ENCODE peak calls at places on chromosomes 1 and 21, in five cellular contexts. M, O, X, G and K are unnamed samples.

GRCh38 chr1:168392958-168393357 is 112.3 kb downstream of the TBX19 start:
- DNase-seq in M (no peak), O (no peak), X (no peak), G (no peak), K (no peak)

GRCh38 chr1:48021792-48022191 is 24.6 kb upstream of the TRABD2B start:
- DNase-seq in M (no peak), O (no peak), X (no peak), G (no peak), K (no peak)

GRCh38 chr1:10866314-10867091 is 70.1 kb upstream of the CASZ1 start:
- DNase-seq in M (no peak), O (no peak), X (no peak), G (no peak), K (peak; percentile 8)

GRCh38 chr1:228838717-228839500 is 103.6 kb downstream of the RHOU start:
- DNase-seq in M (no peak), O (no peak), X (no peak), G (no peak), K (peak; percentile 31)

GRCh38 chr1:234173968-234174367 is 199.3 kb upstream of the COA6 start:
- DNase-seq in M (no peak), O (no peak), X (no peak), G (no peak), K (no peak)

GRCh38 chr1:44609412-44609767 is 64.9 kb downstream of the TMEM53 start:
- DNase-seq in M (no peak), O (no peak), X (peak; percentile 69), G (no peak), K (peak; percentile 65)

GRCh38 chr1:65006806-65007205 is 40.5 kb upstream of the JAK1 start:
- DNase-seq in M (no peak), O (no peak), X (no peak), G (no peak), K (no peak)

GRCh38 chr1:68970571-68970970 is 473.7 kb upstream of the DEPDC1 start:
- DNase-seq in M (no peak), O (no peak), X (no peak), G (no peak), K (no peak)

GRCh38 chr1:27727126-27727525 is 1.4 kb downstream of the FAM76A start:
- DNase-seq in M (no peak), O (no peak), X (no peak), G (no peak), K (peak; percentile 56)

GRCh38 chr1:48006318-48006717 is 9.1 kb upstream of the TRABD2B start:
- DNase-seq in M (no peak), O (no peak), X (no peak), G (no peak), K (peak; percentile 66)

GRCh38 chr1:116201921-116202320 is 90.7 kb downstream of the MAB21L3 start:
- DNase-seq in M (peak; percentile 11), O (no peak), X (no peak), G (no peak), K (no peak)

GRCh38 chr1:42682739-42683529 is 716 bp downstream of the YBX1 start:
- DNase-seq in M (no peak), O (peak; percentile 57), X (peak; percentile 82), G (no peak), K (peak; percentile 68)

GRCh38 chr21:37087188-37087587 is 14.1 kb downstream of the TTC3 start:
- DNase-seq in M (peak; percentile 54), O (no peak), X (no peak), G (no peak), K (peak; percentile 85)

GRCh38 chr1:74629283-74629682 is 44.3 kb downstream of the ERICH3 start:
- DNase-seq in M (no peak), O (no peak), X (no peak), G (no peak), K (no peak)

GRCh38 chr1:19315378-19316206 is 3.5 kb downstream of the SLC66A1 start:
- DNase-seq in M (no peak), O (peak; percentile 39), X (no peak), G (no peak), K (peak; percentile 48)

GRCh38 chr1:147389532-147390184 is 147.2 kb downstream of the CHD1L start:
- DNase-seq in M (peak; percentile 11), O (no peak), X (no peak), G (peak; percentile 14), K (peak; percentile 62)

GRCh38 chr1:99782397-99782796 is 16.0 kb upstream of the FRRS1 start:
- DNase-seq in M (no peak), O (no peak), X (no peak), G (no peak), K (no peak)

GRCh38 chr1:155897746-155898145 is 13.4 kb downstream of the RIT1 start:
- DNase-seq in M (no peak), O (no peak), X (no peak), G (no peak), K (no peak)

GRCh38 chr1:181514298-181515290 is 31.3 kb downstream of the CACNA1E start:
- DNase-seq in M (no peak), O (no peak), X (no peak), G (no peak), K (no peak)

GRCh38 chr21:27101533-27101932 is 134.6 kb upstream of the ADAMTS5 start:
- DNase-seq in M (no peak), O (no peak), X (no peak), G (no peak), K (peak; percentile 35)

GRCh38 chr21:45381865-45382697 is 22.9 kb upstream of the COL18A1 start:
- DNase-seq in M (no peak), O (no peak), X (no peak), G (no peak), K (no peak)

GRCh38 chr1:154788886-154789285 is 81.2 kb downstream of the KCNN3 start:
- DNase-seq in M (no peak), O (no peak), X (no peak), G (no peak), K (no peak)

GRCh38 chr1:154793674-154794073 is 76.4 kb downstream of the KCNN3 start:
- DNase-seq in M (no peak), O (no peak), X (no peak), G (no peak), K (no peak)

GRCh38 chr1:154792899-154793298 is 77.2 kb downstream of the KCNN3 start:
- DNase-seq in M (no peak), O (no peak), X (no peak), G (no peak), K (no peak)

GRCh38 chr1:154794608-154795007 is 75.5 kb downstream of the KCNN3 start:
- DNase-seq in M (no peak), O (no peak), X (no peak), G (no peak), K (no peak)

DNA sequence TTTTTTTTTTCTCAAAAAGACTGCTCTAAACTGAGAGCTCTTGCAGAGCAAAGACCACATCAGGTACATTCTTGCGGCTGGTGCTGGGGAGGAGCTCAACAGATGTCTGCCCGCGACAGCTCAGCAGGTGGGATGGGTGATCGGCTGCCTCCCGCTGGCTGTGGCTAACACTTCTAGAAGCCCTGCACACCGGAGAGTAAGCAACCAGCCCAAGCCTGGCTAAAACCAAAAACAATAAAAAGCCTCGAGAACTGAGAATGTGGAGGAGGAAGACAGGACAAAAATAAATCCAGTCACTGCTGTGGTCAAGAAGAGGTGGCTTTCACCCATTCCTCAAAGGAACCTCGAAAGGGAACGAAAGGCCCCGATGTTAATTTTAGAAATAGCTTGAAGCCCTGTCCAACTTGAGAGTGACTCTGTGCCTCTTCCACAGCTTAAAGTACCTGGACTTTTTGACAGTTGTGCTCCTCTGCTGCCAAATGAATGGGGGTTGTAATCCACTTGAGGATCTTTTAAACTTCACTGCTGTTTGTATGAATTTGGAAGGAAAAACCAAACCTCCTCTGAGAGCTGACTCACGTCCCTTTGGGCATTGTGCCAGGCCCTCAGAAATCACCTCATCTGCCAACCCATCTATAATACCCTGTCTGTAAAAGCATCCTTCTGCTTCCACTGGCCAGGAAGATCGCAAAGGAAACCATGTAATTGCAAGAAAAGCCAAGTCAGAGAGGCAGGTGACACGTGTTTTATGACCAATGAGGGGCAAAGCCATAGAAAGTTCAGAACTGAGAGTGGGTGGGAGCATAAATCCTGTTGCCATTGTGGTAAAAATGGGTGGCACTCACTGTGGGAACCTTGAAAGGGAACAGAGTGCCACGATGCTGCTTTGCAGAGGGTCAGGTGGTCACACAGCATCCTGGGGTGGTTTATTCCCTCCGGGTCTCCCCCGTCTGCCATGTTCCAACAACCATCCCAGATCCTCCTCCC is 78.5 kb downstream of the KCNN3 start:
- DNase-seq in M (peak; percentile 27), O (peak; percentile 89), X (peak; percentile 50), G (no peak), K (peak; percentile 64)
- TF ChIP-seq CTCF in M (no peak), O (peak; percentile 27), X (no peak), G (no peak), K (no peak)

DNA sequence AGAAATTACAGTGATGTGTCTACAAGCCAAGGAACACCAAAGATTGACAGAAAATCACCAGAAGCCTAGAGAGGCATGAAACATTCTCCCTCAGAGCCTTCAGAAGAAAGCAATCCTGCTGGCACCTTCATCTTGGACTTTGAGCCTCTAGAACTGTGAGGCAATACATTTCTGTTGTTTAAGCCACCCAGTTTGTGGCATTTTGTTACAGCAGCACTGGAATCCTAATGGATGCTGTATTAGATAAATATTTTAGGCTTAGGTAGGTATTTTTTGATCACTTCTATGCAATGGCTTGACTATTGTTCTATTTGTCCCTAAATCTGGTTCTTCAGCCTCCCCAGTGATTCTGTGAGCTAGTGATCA is 453.1 kb downstream of the LTN1 start:
- DNase-seq in M (no peak), O (no peak), X (no peak), G (no peak), K (no peak)
- H3K4me3 ChIP-seq in M (no peak overlapping the region), O (no peak overlapping the region), X (no peak overlapping the region), G (no peak overlapping the region), K (no peak overlapping the region)

DNA sequence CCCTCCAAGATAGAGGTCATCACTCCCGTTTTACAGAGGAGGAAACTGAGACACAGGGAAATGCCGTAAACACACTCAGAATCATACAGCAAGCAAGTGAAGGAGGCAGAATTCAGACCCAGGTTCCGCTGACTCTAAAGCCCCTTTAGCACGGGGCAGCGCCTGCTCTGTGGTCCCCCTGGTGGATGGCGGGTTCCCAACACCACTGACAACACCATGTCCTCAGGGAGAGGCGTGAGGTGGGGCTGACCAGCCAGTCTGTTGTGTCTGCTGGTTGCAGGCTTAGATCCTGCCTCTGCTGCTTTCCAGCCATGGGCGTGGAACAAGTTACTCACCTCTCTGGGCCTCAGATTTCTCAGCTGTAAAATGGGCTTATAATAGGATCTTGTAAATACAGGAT is 617.3 kb downstream of the MATN1 start:
- DNase-seq in M (no peak), O (no peak), X (no peak), G (no peak), K (peak; percentile 17)
- TF ChIP-seq CTCF in M (peak; percentile 55), O (peak; percentile 67), X (no peak), G (peak; percentile 42), K (peak; percentile 31)

GRCh38 chr1:24417681-24418080 is 2.1 kb downstream of the NIPAL3 start:
- DNase-seq in M (no peak), O (no peak), X (no peak), G (no peak), K (no peak)
- H3K4me3 ChIP-seq in M (no peak overlapping the region), O (no peak overlapping the region), X (no peak overlapping the region), G (peak overlapping the region; percentile 78), K (no peak overlapping the region)

DNA sequence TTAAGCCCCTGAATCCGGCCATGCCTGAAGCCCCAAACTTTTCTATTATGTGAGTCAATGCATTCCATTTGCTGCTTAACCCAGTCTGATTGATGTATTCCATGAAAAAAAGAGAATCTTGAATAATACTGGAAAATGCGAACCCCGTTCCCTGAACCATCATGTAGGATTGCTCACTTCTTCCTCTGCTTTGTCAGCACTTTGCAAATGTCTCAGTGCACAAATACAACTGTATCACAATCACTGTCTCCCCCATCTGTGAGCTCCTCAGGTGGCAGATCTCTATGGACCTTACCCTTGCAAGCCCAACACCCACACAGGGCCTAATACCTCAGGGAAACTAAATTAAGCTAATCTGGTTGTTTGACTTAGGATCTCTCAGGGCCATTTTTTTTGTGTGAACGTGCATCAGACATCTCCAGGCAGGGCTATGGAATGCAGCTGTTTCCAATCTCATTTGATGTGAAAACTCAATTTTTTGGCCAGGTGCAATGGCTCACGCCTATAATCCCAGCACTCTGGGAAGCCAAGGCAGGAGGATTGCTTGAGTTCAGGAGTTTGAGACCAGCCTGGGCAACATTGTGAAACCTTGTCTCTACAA is 2.1 kb upstream of the RCAN3 start:
- DNase-seq in M (no peak), O (no peak), X (no peak), G (no peak), K (no peak)
- TF ChIP-seq CTCF in M (no peak), O (no peak), X (no peak), G (no peak), K (no peak)